ENCODE peak calls at places on chromosomes 7 and 10, in five cellular contexts. One of them, this sample, is unnamed.
A peak's percentile ranks its signal among the peaks of the same experiment; 100 is the strongest.

GRCh38 chr10:119190353-119190752 is 11.7 kb upstream of the PRDX3 start:
- DNase-seq in EH: peak; percentile 97
- DNase-seq in body of pancreas: peak; percentile 16
- DNase-seq in ascending aorta: no peak
- DNase-seq in stimulated activated CD8-positive, alpha-beta memory T cell treated with anti-CD3 and anti-CD28 coated beads, Interleukin-12 subunit alpha, Interleukin-12 subunit beta, amount 100 ng/mL, for 4 hours: no peak
- DNase-seq in this sample: no peak

GRCh38 chr7:102050864-102051460 is 233.5 kb downstream of the CUX1 start:
- DNase-seq in EH: no peak
- DNase-seq in body of pancreas: no peak
- DNase-seq in ascending aorta: no peak
- DNase-seq in stimulated activated CD8-positive, alpha-beta memory T cell treated with anti-CD3 and anti-CD28 coated beads, Interleukin-12 subunit alpha, Interleukin-12 subunit beta, amount 100 ng/mL, for 4 hours: no peak
- DNase-seq in this sample: no peak

GRCh38 chr7:123773499-123773898 is 24.7 kb upstream of the WASL start:
- DNase-seq in EH: no peak
- DNase-seq in body of pancreas: no peak
- DNase-seq in ascending aorta: no peak
- DNase-seq in stimulated activated CD8-positive, alpha-beta memory T cell treated with anti-CD3 and anti-CD28 coated beads, Interleukin-12 subunit alpha, Interleukin-12 subunit beta, amount 100 ng/mL, for 4 hours: no peak
- DNase-seq in this sample: no peak

GRCh38 chr7:24025094-24025493 is 258.9 kb upstream of the NPY start:
- DNase-seq in EH: peak; percentile 62
- DNase-seq in body of pancreas: no peak
- DNase-seq in ascending aorta: no peak
- DNase-seq in stimulated activated CD8-positive, alpha-beta memory T cell treated with anti-CD3 and anti-CD28 coated beads, Interleukin-12 subunit alpha, Interleukin-12 subunit beta, amount 100 ng/mL, for 4 hours: no peak
- DNase-seq in this sample: no peak

GRCh38 chr7:6136475-6136874 is 105.3 kb downstream of the ANKRD61 start:
- DNase-seq in EH: no peak
- DNase-seq in body of pancreas: no peak
- DNase-seq in ascending aorta: no peak
- DNase-seq in stimulated activated CD8-positive, alpha-beta memory T cell treated with anti-CD3 and anti-CD28 coated beads, Interleukin-12 subunit alpha, Interleukin-12 subunit beta, amount 100 ng/mL, for 4 hours: no peak
- DNase-seq in this sample: no peak

GRCh38 chr7:25356534-25357151 is 128.4 kb upstream of the NPVF start:
- DNase-seq in EH: no peak
- DNase-seq in body of pancreas: no peak
- DNase-seq in ascending aorta: no peak
- DNase-seq in stimulated activated CD8-positive, alpha-beta memory T cell treated with anti-CD3 and anti-CD28 coated beads, Interleukin-12 subunit alpha, Interleukin-12 subunit beta, amount 100 ng/mL, for 4 hours: no peak
- DNase-seq in this sample: no peak

GRCh38 chr7:129368389-129368986 is 65.7 kb upstream of the STRIP2 start:
- DNase-seq in EH: no peak
- DNase-seq in body of pancreas: no peak
- DNase-seq in ascending aorta: no peak
- DNase-seq in stimulated activated CD8-positive, alpha-beta memory T cell treated with anti-CD3 and anti-CD28 coated beads, Interleukin-12 subunit alpha, Interleukin-12 subunit beta, amount 100 ng/mL, for 4 hours: no peak
- DNase-seq in this sample: peak; percentile 55

GRCh38 chr10:95214369-95214768 is 20.3 kb downstream of the ACSM6 start:
- DNase-seq in EH: peak; percentile 59
- DNase-seq in body of pancreas: no peak
- DNase-seq in ascending aorta: no peak
- DNase-seq in stimulated activated CD8-positive, alpha-beta memory T cell treated with anti-CD3 and anti-CD28 coated beads, Interleukin-12 subunit alpha, Interleukin-12 subunit beta, amount 100 ng/mL, for 4 hours: no peak
- DNase-seq in this sample: no peak

GRCh38 chr10:12947741-12948140 is 53.8 kb downstream of the CCDC3 start:
- DNase-seq in EH: no peak
- DNase-seq in body of pancreas: no peak
- DNase-seq in ascending aorta: no peak
- DNase-seq in stimulated activated CD8-positive, alpha-beta memory T cell treated with anti-CD3 and anti-CD28 coated beads, Interleukin-12 subunit alpha, Interleukin-12 subunit beta, amount 100 ng/mL, for 4 hours: no peak
- DNase-seq in this sample: no peak

GRCh38 chr7:37918526-37918925 is 1.9 kb upstream of the SFRP4 start:
- DNase-seq in EH: no peak
- DNase-seq in body of pancreas: no peak
- DNase-seq in ascending aorta: no peak
- DNase-seq in stimulated activated CD8-positive, alpha-beta memory T cell treated with anti-CD3 and anti-CD28 coated beads, Interleukin-12 subunit alpha, Interleukin-12 subunit beta, amount 100 ng/mL, for 4 hours: no peak
- DNase-seq in this sample: no peak

GRCh38 chr10:33335550-33335799 is 1.0 kb upstream of the NRP1 start:
- DNase-seq in EH: no peak
- DNase-seq in body of pancreas: no peak
- DNase-seq in ascending aorta: no peak
- DNase-seq in stimulated activated CD8-positive, alpha-beta memory T cell treated with anti-CD3 and anti-CD28 coated beads, Interleukin-12 subunit alpha, Interleukin-12 subunit beta, amount 100 ng/mL, for 4 hours: no peak
- DNase-seq in this sample: no peak

GRCh38 chr10:34666008-34666700 is 148.9 kb downstream of the PARD3 start:
- DNase-seq in EH: peak; percentile 88
- DNase-seq in body of pancreas: peak; percentile 70
- DNase-seq in ascending aorta: peak; percentile 70
- DNase-seq in stimulated activated CD8-positive, alpha-beta memory T cell treated with anti-CD3 and anti-CD28 coated beads, Interleukin-12 subunit alpha, Interleukin-12 subunit beta, amount 100 ng/mL, for 4 hours: no peak
- DNase-seq in this sample: peak; percentile 53

GRCh38 chr7:54921116-54921515 is 97.7 kb upstream of the EGFR start:
- DNase-seq in EH: peak; percentile 53
- DNase-seq in body of pancreas: no peak
- DNase-seq in ascending aorta: no peak
- DNase-seq in stimulated activated CD8-positive, alpha-beta memory T cell treated with anti-CD3 and anti-CD28 coated beads, Interleukin-12 subunit alpha, Interleukin-12 subunit beta, amount 100 ng/mL, for 4 hours: no peak
- DNase-seq in this sample: no peak

GRCh38 chr10:34163075-34163905 is 651.8 kb downstream of the PARD3 start:
- DNase-seq in EH: peak; percentile 72
- DNase-seq in body of pancreas: no peak
- DNase-seq in ascending aorta: no peak
- DNase-seq in stimulated activated CD8-positive, alpha-beta memory T cell treated with anti-CD3 and anti-CD28 coated beads, Interleukin-12 subunit alpha, Interleukin-12 subunit beta, amount 100 ng/mL, for 4 hours: no peak
- DNase-seq in this sample: no peak

GRCh38 chr10:98242823-98243222 is 25.2 kb downstream of the LOXL4 start:
- DNase-seq in EH: peak; percentile 59
- DNase-seq in body of pancreas: no peak
- DNase-seq in ascending aorta: no peak
- DNase-seq in stimulated activated CD8-positive, alpha-beta memory T cell treated with anti-CD3 and anti-CD28 coated beads, Interleukin-12 subunit alpha, Interleukin-12 subunit beta, amount 100 ng/mL, for 4 hours: no peak
- DNase-seq in this sample: no peak